ENCODE peak calls at places on chromosome 18, in four cellular contexts. S is RWPE1, J is right cardiac atrium, G is NCI-H2081. Y is an unnamed sample.

GRCh38 chr18:57819671-57820460 is 16.8 kb upstream of the ATP8B1 start:
- DNase-seq in S (peak), J (peak), G (no peak), Y (peak)

GRCh38 chr18:10450986-10451385 is 3.4 kb upstream of the APCDD1 start:
- DNase-seq in S (no peak), J (no peak), G (no peak), Y (no peak)

GRCh38 chr18:79606621-79607331 is 72.8 kb upstream of the CTDP1 start:
- DNase-seq in S (no peak), J (no peak), G (no peak), Y (no peak)

GRCh38 chr18:37450434-37451133 is 115.0 kb downstream of the CELF4 start:
- DNase-seq in S (no peak), J (peak), G (peak), Y (peak)

GRCh38 chr18:73774836-73775509 is 372.7 kb downstream of the FBXO15 start:
- DNase-seq in S (peak), J (peak), G (no peak), Y (no peak)

GRCh38 chr18:65769653-65770052 is 18.8 kb downstream of the CDH7 start:
- DNase-seq in S (no peak), J (no peak), G (no peak), Y (no peak)

GRCh38 chr18:22052405-22053105 is 116.8 kb upstream of the GATA6 start:
- DNase-seq in S (no peak), J (no peak), G (no peak), Y (no peak)

GRCh38 chr18:62777814-62778213 is 62.5 kb downstream of the PHLPP1 start:
- DNase-seq in S (no peak), J (no peak), G (no peak), Y (no peak)

GRCh38 chr18:22623513-22623912 is 205.8 kb upstream of the CTAGE1 start:
- DNase-seq in S (no peak), J (no peak), G (no peak), Y (no peak)

GRCh38 chr18:48316177-48316576 is 93.0 kb downstream of the ZBTB7C start:
- DNase-seq in S (no peak), J (no peak), G (no peak), Y (no peak)

Y was measured in NCI-H1694.